ENCODE peak calls at places on chromosomes 5 and 9, in seven cellular contexts. One of them, this sample, is unnamed.

GRCh38 chr5:176906796-176907195 is 7.7 kb upstream of the HK3 start:
- DNase-seq in NK-92 treated with Interleukin-12 subunit alpha and Interleukin-12 subunit beta, amount 100 ng/mL, for 24 hours: no peak
- DNase-seq in activated CD4-positive, alpha-beta T cell treated with anti-CD3 and anti-CD28 coated beads, Interleukin-2, amount 10 ng/mL, durations not matched to agents 7 days and 5 days: no peak
- DNase-seq in GM06990: no peak
- DNase-seq in left colon: no peak
- DNase-seq in ureter: no peak
- DNase-seq in activated gamma-delta T cell treated with anti-CD3 and anti-CD28 coated beads, Interleukin-2, amount 50 U/mL, for 16 hours: no peak
- DNase-seq in this sample: no peak

GRCh38 chr5:135451581-135452360 is at the start of gene TIFAB:
- DNase-seq in NK-92 treated with Interleukin-12 subunit alpha and Interleukin-12 subunit beta, amount 100 ng/mL, for 24 hours: no peak
- DNase-seq in activated CD4-positive, alpha-beta T cell treated with anti-CD3 and anti-CD28 coated beads, Interleukin-2, amount 10 ng/mL, durations not matched to agents 7 days and 5 days: no peak
- DNase-seq in GM06990: no peak
- DNase-seq in left colon: peak; percentile 8
- DNase-seq in ureter: no peak
- DNase-seq in activated gamma-delta T cell treated with anti-CD3 and anti-CD28 coated beads, Interleukin-2, amount 50 U/mL, for 16 hours: no peak
- DNase-seq in this sample: no peak

GRCh38 chr9:113486327-113486726 is 22.8 kb downstream of the RGS3 start:
- DNase-seq in NK-92 treated with Interleukin-12 subunit alpha and Interleukin-12 subunit beta, amount 100 ng/mL, for 24 hours: no peak
- DNase-seq in activated CD4-positive, alpha-beta T cell treated with anti-CD3 and anti-CD28 coated beads, Interleukin-2, amount 10 ng/mL, durations not matched to agents 7 days and 5 days: no peak
- DNase-seq in GM06990: no peak
- DNase-seq in left colon: no peak
- DNase-seq in ureter: no peak
- DNase-seq in activated gamma-delta T cell treated with anti-CD3 and anti-CD28 coated beads, Interleukin-2, amount 50 U/mL, for 16 hours: no peak
- DNase-seq in this sample: no peak

GRCh38 chr9:128828719-128829452 is 708 bp downstream of the SPOUT1 start:
- DNase-seq in NK-92 treated with Interleukin-12 subunit alpha and Interleukin-12 subunit beta, amount 100 ng/mL, for 24 hours: no peak
- DNase-seq in activated CD4-positive, alpha-beta T cell treated with anti-CD3 and anti-CD28 coated beads, Interleukin-2, amount 10 ng/mL, durations not matched to agents 7 days and 5 days: no peak
- DNase-seq in GM06990: no peak
- DNase-seq in left colon: no peak
- DNase-seq in ureter: no peak
- DNase-seq in activated gamma-delta T cell treated with anti-CD3 and anti-CD28 coated beads, Interleukin-2, amount 50 U/mL, for 16 hours: no peak
- DNase-seq in this sample: no peak

GRCh38 chr9:10785255-10785654 is 172.5 kb upstream of the PTPRD start:
- DNase-seq in NK-92 treated with Interleukin-12 subunit alpha and Interleukin-12 subunit beta, amount 100 ng/mL, for 24 hours: no peak
- DNase-seq in activated CD4-positive, alpha-beta T cell treated with anti-CD3 and anti-CD28 coated beads, Interleukin-2, amount 10 ng/mL, durations not matched to agents 7 days and 5 days: no peak
- DNase-seq in GM06990: no peak
- DNase-seq in left colon: no peak
- DNase-seq in ureter: no peak
- DNase-seq in activated gamma-delta T cell treated with anti-CD3 and anti-CD28 coated beads, Interleukin-2, amount 50 U/mL, for 16 hours: no peak
- DNase-seq in this sample: no peak

GRCh38 chr5:158317507-158317906 is 458.6 kb upstream of the CLINT1 start:
- DNase-seq in NK-92 treated with Interleukin-12 subunit alpha and Interleukin-12 subunit beta, amount 100 ng/mL, for 24 hours: no peak
- DNase-seq in activated CD4-positive, alpha-beta T cell treated with anti-CD3 and anti-CD28 coated beads, Interleukin-2, amount 10 ng/mL, durations not matched to agents 7 days and 5 days: no peak
- DNase-seq in GM06990: no peak
- DNase-seq in left colon: peak; percentile 30
- DNase-seq in ureter: no peak
- DNase-seq in activated gamma-delta T cell treated with anti-CD3 and anti-CD28 coated beads, Interleukin-2, amount 50 U/mL, for 16 hours: no peak
- DNase-seq in this sample: no peak

GRCh38 chr5:91114658-91115057 is 268.5 kb downstream of the ARRDC3 start:
- DNase-seq in NK-92 treated with Interleukin-12 subunit alpha and Interleukin-12 subunit beta, amount 100 ng/mL, for 24 hours: no peak
- DNase-seq in activated CD4-positive, alpha-beta T cell treated with anti-CD3 and anti-CD28 coated beads, Interleukin-2, amount 10 ng/mL, durations not matched to agents 7 days and 5 days: no peak
- DNase-seq in GM06990: no peak
- DNase-seq in left colon: no peak
- DNase-seq in ureter: no peak
- DNase-seq in activated gamma-delta T cell treated with anti-CD3 and anti-CD28 coated beads, Interleukin-2, amount 50 U/mL, for 16 hours: no peak
- DNase-seq in this sample: no peak

GRCh38 chr9:133591116-133591910 is 17.9 kb downstream of the FAM163B start:
- DNase-seq in NK-92 treated with Interleukin-12 subunit alpha and Interleukin-12 subunit beta, amount 100 ng/mL, for 24 hours: no peak
- DNase-seq in activated CD4-positive, alpha-beta T cell treated with anti-CD3 and anti-CD28 coated beads, Interleukin-2, amount 10 ng/mL, durations not matched to agents 7 days and 5 days: no peak
- DNase-seq in GM06990: no peak
- DNase-seq in left colon: no peak
- DNase-seq in ureter: no peak
- DNase-seq in activated gamma-delta T cell treated with anti-CD3 and anti-CD28 coated beads, Interleukin-2, amount 50 U/mL, for 16 hours: no peak
- DNase-seq in this sample: no peak

GRCh38 chr9:108434502-108434901 is 421.3 kb downstream of the ACTL7B start:
- DNase-seq in NK-92 treated with Interleukin-12 subunit alpha and Interleukin-12 subunit beta, amount 100 ng/mL, for 24 hours: no peak
- DNase-seq in activated CD4-positive, alpha-beta T cell treated with anti-CD3 and anti-CD28 coated beads, Interleukin-2, amount 10 ng/mL, durations not matched to agents 7 days and 5 days: no peak
- DNase-seq in GM06990: no peak
- DNase-seq in left colon: no peak
- DNase-seq in ureter: no peak
- DNase-seq in activated gamma-delta T cell treated with anti-CD3 and anti-CD28 coated beads, Interleukin-2, amount 50 U/mL, for 16 hours: no peak
- DNase-seq in this sample: no peak

GRCh38 chr5:66246621-66247020 is 102.5 kb downstream of the SREK1 start:
- DNase-seq in NK-92 treated with Interleukin-12 subunit alpha and Interleukin-12 subunit beta, amount 100 ng/mL, for 24 hours: no peak
- DNase-seq in activated CD4-positive, alpha-beta T cell treated with anti-CD3 and anti-CD28 coated beads, Interleukin-2, amount 10 ng/mL, durations not matched to agents 7 days and 5 days: no peak
- DNase-seq in GM06990: no peak
- DNase-seq in left colon: no peak
- DNase-seq in ureter: no peak
- DNase-seq in activated gamma-delta T cell treated with anti-CD3 and anti-CD28 coated beads, Interleukin-2, amount 50 U/mL, for 16 hours: no peak
- DNase-seq in this sample: no peak

GRCh38 chr5:53944981-53945380 is 365.4 kb downstream of the ARL15 start:
- DNase-seq in NK-92 treated with Interleukin-12 subunit alpha and Interleukin-12 subunit beta, amount 100 ng/mL, for 24 hours: no peak
- DNase-seq in activated CD4-positive, alpha-beta T cell treated with anti-CD3 and anti-CD28 coated beads, Interleukin-2, amount 10 ng/mL, durations not matched to agents 7 days and 5 days: no peak
- DNase-seq in GM06990: no peak
- DNase-seq in left colon: no peak
- DNase-seq in ureter: no peak
- DNase-seq in activated gamma-delta T cell treated with anti-CD3 and anti-CD28 coated beads, Interleukin-2, amount 50 U/mL, for 16 hours: no peak
- DNase-seq in this sample: no peak

GRCh38 chr5:172598251-172599203 is 42.5 kb upstream of the NEURL1B start:
- DNase-seq in NK-92 treated with Interleukin-12 subunit alpha and Interleukin-12 subunit beta, amount 100 ng/mL, for 24 hours: no peak
- DNase-seq in activated CD4-positive, alpha-beta T cell treated with anti-CD3 and anti-CD28 coated beads, Interleukin-2, amount 10 ng/mL, durations not matched to agents 7 days and 5 days: no peak
- DNase-seq in GM06990: no peak
- DNase-seq in left colon: no peak
- DNase-seq in ureter: no peak
- DNase-seq in activated gamma-delta T cell treated with anti-CD3 and anti-CD28 coated beads, Interleukin-2, amount 50 U/mL, for 16 hours: no peak
- DNase-seq in this sample: no peak

GRCh38 chr5:177371120-177371537 is 13.1 kb upstream of the SLC34A1 start:
- DNase-seq in NK-92 treated with Interleukin-12 subunit alpha and Interleukin-12 subunit beta, amount 100 ng/mL, for 24 hours: no peak
- DNase-seq in activated CD4-positive, alpha-beta T cell treated with anti-CD3 and anti-CD28 coated beads, Interleukin-2, amount 10 ng/mL, durations not matched to agents 7 days and 5 days: no peak
- DNase-seq in GM06990: no peak
- DNase-seq in left colon: no peak
- DNase-seq in ureter: no peak
- DNase-seq in activated gamma-delta T cell treated with anti-CD3 and anti-CD28 coated beads, Interleukin-2, amount 50 U/mL, for 16 hours: no peak
- DNase-seq in this sample: no peak

GRCh38 chr5:73534971-73535370 is 30.5 kb downstream of the ANKRA2 start:
- DNase-seq in NK-92 treated with Interleukin-12 subunit alpha and Interleukin-12 subunit beta, amount 100 ng/mL, for 24 hours: no peak
- DNase-seq in activated CD4-positive, alpha-beta T cell treated with anti-CD3 and anti-CD28 coated beads, Interleukin-2, amount 10 ng/mL, durations not matched to agents 7 days and 5 days: no peak
- DNase-seq in GM06990: no peak
- DNase-seq in left colon: no peak
- DNase-seq in ureter: no peak
- DNase-seq in activated gamma-delta T cell treated with anti-CD3 and anti-CD28 coated beads, Interleukin-2, amount 50 U/mL, for 16 hours: no peak
- DNase-seq in this sample: no peak

GRCh38 chr9:127966416-127967150 is 14.2 kb downstream of the EEIG1 start:
- DNase-seq in NK-92 treated with Interleukin-12 subunit alpha and Interleukin-12 subunit beta, amount 100 ng/mL, for 24 hours: no peak
- DNase-seq in activated CD4-positive, alpha-beta T cell treated with anti-CD3 and anti-CD28 coated beads, Interleukin-2, amount 10 ng/mL, durations not matched to agents 7 days and 5 days: no peak
- DNase-seq in GM06990: no peak
- DNase-seq in left colon: no peak
- DNase-seq in ureter: no peak
- DNase-seq in activated gamma-delta T cell treated with anti-CD3 and anti-CD28 coated beads, Interleukin-2, amount 50 U/mL, for 16 hours: no peak
- DNase-seq in this sample: no peak

GRCh38 chr5:139792218-139792617 is 3.4 kb upstream of the PSD2 start:
- DNase-seq in NK-92 treated with Interleukin-12 subunit alpha and Interleukin-12 subunit beta, amount 100 ng/mL, for 24 hours: no peak
- DNase-seq in activated CD4-positive, alpha-beta T cell treated with anti-CD3 and anti-CD28 coated beads, Interleukin-2, amount 10 ng/mL, durations not matched to agents 7 days and 5 days: no peak
- DNase-seq in GM06990: no peak
- DNase-seq in left colon: no peak
- DNase-seq in ureter: no peak
- DNase-seq in activated gamma-delta T cell treated with anti-CD3 and anti-CD28 coated beads, Interleukin-2, amount 50 U/mL, for 16 hours: no peak
- DNase-seq in this sample: no peak

GRCh38 chr9:137070906-137071275 is 534 bp upstream of the SAPCD2 start:
- DNase-seq in NK-92 treated with Interleukin-12 subunit alpha and Interleukin-12 subunit beta, amount 100 ng/mL, for 24 hours: no peak
- DNase-seq in activated CD4-positive, alpha-beta T cell treated with anti-CD3 and anti-CD28 coated beads, Interleukin-2, amount 10 ng/mL, durations not matched to agents 7 days and 5 days: no peak
- DNase-seq in GM06990: no peak
- DNase-seq in left colon: no peak
- DNase-seq in ureter: no peak
- DNase-seq in activated gamma-delta T cell treated with anti-CD3 and anti-CD28 coated beads, Interleukin-2, amount 50 U/mL, for 16 hours: no peak
- DNase-seq in this sample: peak; percentile 44

GRCh38 chr5:55657443-55657842 is 54.7 kb downstream of the SLC38A9 start:
- DNase-seq in NK-92 treated with Interleukin-12 subunit alpha and Interleukin-12 subunit beta, amount 100 ng/mL, for 24 hours: no peak
- DNase-seq in activated CD4-positive, alpha-beta T cell treated with anti-CD3 and anti-CD28 coated beads, Interleukin-2, amount 10 ng/mL, durations not matched to agents 7 days and 5 days: no peak
- DNase-seq in GM06990: no peak
- DNase-seq in left colon: no peak
- DNase-seq in ureter: no peak
- DNase-seq in activated gamma-delta T cell treated with anti-CD3 and anti-CD28 coated beads, Interleukin-2, amount 50 U/mL, for 16 hours: no peak
- DNase-seq in this sample: no peak

GRCh38 chr5:149421834-149422233 is 42.7 kb upstream of the IL17B start:
- DNase-seq in NK-92 treated with Interleukin-12 subunit alpha and Interleukin-12 subunit beta, amount 100 ng/mL, for 24 hours: no peak
- DNase-seq in activated CD4-positive, alpha-beta T cell treated with anti-CD3 and anti-CD28 coated beads, Interleukin-2, amount 10 ng/mL, durations not matched to agents 7 days and 5 days: no peak
- DNase-seq in GM06990: no peak
- DNase-seq in left colon: no peak
- DNase-seq in ureter: no peak
- DNase-seq in activated gamma-delta T cell treated with anti-CD3 and anti-CD28 coated beads, Interleukin-2, amount 50 U/mL, for 16 hours: no peak
- DNase-seq in this sample: no peak

GRCh38 chr5:106675674-106676073 is 995.1 kb downstream of the EFNA5 start:
- DNase-seq in NK-92 treated with Interleukin-12 subunit alpha and Interleukin-12 subunit beta, amount 100 ng/mL, for 24 hours: no peak
- DNase-seq in activated CD4-positive, alpha-beta T cell treated with anti-CD3 and anti-CD28 coated beads, Interleukin-2, amount 10 ng/mL, durations not matched to agents 7 days and 5 days: no peak
- DNase-seq in GM06990: no peak
- DNase-seq in left colon: no peak
- DNase-seq in ureter: no peak
- DNase-seq in activated gamma-delta T cell treated with anti-CD3 and anti-CD28 coated beads, Interleukin-2, amount 50 U/mL, for 16 hours: no peak
- DNase-seq in this sample: no peak

GRCh38 chr9:134972140-134972539 is 54.4 kb upstream of the FCN1 start:
- DNase-seq in NK-92 treated with Interleukin-12 subunit alpha and Interleukin-12 subunit beta, amount 100 ng/mL, for 24 hours: no peak
- DNase-seq in activated CD4-positive, alpha-beta T cell treated with anti-CD3 and anti-CD28 coated beads, Interleukin-2, amount 10 ng/mL, durations not matched to agents 7 days and 5 days: no peak
- DNase-seq in GM06990: no peak
- DNase-seq in left colon: no peak
- DNase-seq in ureter: no peak
- DNase-seq in activated gamma-delta T cell treated with anti-CD3 and anti-CD28 coated beads, Interleukin-2, amount 50 U/mL, for 16 hours: no peak
- DNase-seq in this sample: no peak

GRCh38 chr5:129003232-129003631 is 37.9 kb downstream of the SLC27A6 start:
- DNase-seq in NK-92 treated with Interleukin-12 subunit alpha and Interleukin-12 subunit beta, amount 100 ng/mL, for 24 hours: no peak
- DNase-seq in activated CD4-positive, alpha-beta T cell treated with anti-CD3 and anti-CD28 coated beads, Interleukin-2, amount 10 ng/mL, durations not matched to agents 7 days and 5 days: no peak
- DNase-seq in GM06990: no peak
- DNase-seq in left colon: no peak
- DNase-seq in ureter: no peak
- DNase-seq in activated gamma-delta T cell treated with anti-CD3 and anti-CD28 coated beads, Interleukin-2, amount 50 U/mL, for 16 hours: no peak
- DNase-seq in this sample: no peak

GRCh38 chr5:157457391-157457790 is 2.6 kb upstream of the NIPAL4 start:
- DNase-seq in NK-92 treated with Interleukin-12 subunit alpha and Interleukin-12 subunit beta, amount 100 ng/mL, for 24 hours: no peak
- DNase-seq in activated CD4-positive, alpha-beta T cell treated with anti-CD3 and anti-CD28 coated beads, Interleukin-2, amount 10 ng/mL, durations not matched to agents 7 days and 5 days: no peak
- DNase-seq in GM06990: no peak
- DNase-seq in left colon: no peak
- DNase-seq in ureter: peak; percentile 7
- DNase-seq in activated gamma-delta T cell treated with anti-CD3 and anti-CD28 coated beads, Interleukin-2, amount 50 U/mL, for 16 hours: no peak
- DNase-seq in this sample: no peak

GRCh38 chr5:132070460-132071337 is 2.9 kb upstream of the CSF2 start:
- DNase-seq in NK-92 treated with Interleukin-12 subunit alpha and Interleukin-12 subunit beta, amount 100 ng/mL, for 24 hours: no peak
- DNase-seq in activated CD4-positive, alpha-beta T cell treated with anti-CD3 and anti-CD28 coated beads, Interleukin-2, amount 10 ng/mL, durations not matched to agents 7 days and 5 days: no peak
- DNase-seq in GM06990: no peak
- DNase-seq in left colon: no peak
- DNase-seq in ureter: no peak
- DNase-seq in activated gamma-delta T cell treated with anti-CD3 and anti-CD28 coated beads, Interleukin-2, amount 50 U/mL, for 16 hours: no peak
- DNase-seq in this sample: no peak

GRCh38 chr5:134371834-134372340 is 518 bp downstream of the UBE2B start:
- DNase-seq in NK-92 treated with Interleukin-12 subunit alpha and Interleukin-12 subunit beta, amount 100 ng/mL, for 24 hours: peak; percentile 12
- DNase-seq in activated CD4-positive, alpha-beta T cell treated with anti-CD3 and anti-CD28 coated beads, Interleukin-2, amount 10 ng/mL, durations not matched to agents 7 days and 5 days: peak; percentile 47
- DNase-seq in GM06990: no peak
- DNase-seq in left colon: peak; percentile 75
- DNase-seq in ureter: peak; percentile 62
- DNase-seq in activated gamma-delta T cell treated with anti-CD3 and anti-CD28 coated beads, Interleukin-2, amount 50 U/mL, for 16 hours: no peak
- DNase-seq in this sample: peak; percentile 34

This sample was measured in GM10248.